ENCODE peak calls at places on chromosomes 12 and 14, in eight cellular contexts. N is upper lobe of right lung, U is colonic mucosa, K is lower leg skin, T is cardiac fibroblast, Y is bronchial epithelial cell, P is HepG2, X is Peyer's patch. C is an unnamed sample.
A peak's percentile ranks its signal among the peaks of the same experiment; 100 is the strongest.

GRCh38 chr12:2192231-2192630 is 139.4 kb downstream of the CACNA1C start:
- DNase-seq in P (no peak), Y (no peak), K (no peak), U (no peak), T (no peak), N (no peak), X (no peak), C (no peak)

GRCh38 chr12:130526813-130527212 is 189.1 kb downstream of the PIWIL1 start:
- DNase-seq in Y (no peak), N (no peak), U (peak; percentile 23), X (no peak), T (peak; percentile 1), K (no peak), P (peak; percentile 14), C (no peak)

GRCh38 chr14:45194964-45195363 is 58.0 kb downstream of the MIS18BP1 start:
- DNase-seq in N (no peak), K (no peak), U (no peak), T (no peak), P (no peak), X (no peak), Y (no peak), C (no peak)

GRCh38 chr12:45388545-45388944 is 172.7 kb downstream of the ANO6 start:
- DNase-seq in Y (no peak), P (peak; percentile 29), X (no peak), T (peak; percentile 70), K (no peak), U (peak; percentile 26), N (no peak), C (peak; percentile 30)

GRCh38 chr12:51388826-51389225 is 2.4 kb downstream of the GALNT6 start:
- DNase-seq in K (no peak), T (no peak), P (no peak), Y (no peak), X (no peak), U (no peak), N (no peak), C (no peak)

GRCh38 chr12:27866382-27867101 is 86.5 kb upstream of the MANSC4 start:
- DNase-seq in K (no peak), X (no peak), P (no peak), T (peak; percentile 88), U (no peak), Y (peak; percentile 50), N (no peak), C (peak; percentile 63)

GRCh38 chr14:97138801-97139200 is 341.6 kb downstream of the VRK1 start:
- DNase-seq in X (no peak), N (no peak), K (no peak), U (no peak), T (no peak), P (no peak), Y (no peak), C (no peak)

GRCh38 chr14:64178814-64179213 is 115.4 kb downstream of the ESR2 start:
- DNase-seq in U (no peak), N (no peak), Y (no peak), P (no peak), K (no peak), T (no peak), X (no peak), C (no peak)

GRCh38 chr14:39015360-39015961 is 87.6 kb downstream of the SEC23A start:
- DNase-seq in N (no peak), X (peak; percentile 70), P (peak; percentile 84), K (no peak), Y (peak; percentile 54), U (no peak), T (peak; percentile 71), C (peak; percentile 25)

GRCh38 chr14:69090187-69090789 is 62.6 kb downstream of the DCAF5 start:
- DNase-seq in P (peak; percentile 33), U (peak; percentile 28), X (peak; percentile 57), K (no peak), T (peak; percentile 61), Y (peak; percentile 60), N (no peak), C (no peak)

GRCh38 chr12:22248079-22248478 is 86.4 kb downstream of the ST8SIA1 start:
- DNase-seq in N (no peak), K (no peak), P (no peak), T (no peak), X (no peak), U (no peak), Y (no peak), C (no peak)

GRCh38 chr12:41293011-41293410 is 104.9 kb downstream of the PDZRN4 start:
- DNase-seq in N (no peak), Y (peak; percentile 85), X (no peak), K (no peak), P (no peak), T (no peak), U (no peak), C (no peak)

GRCh38 chr12:52909256-52909655 is 4.4 kb upstream of the KRT8 start:
- DNase-seq in K (no peak), U (no peak), T (no peak), N (no peak), P (no peak), Y (no peak), X (no peak), C (no peak)

GRCh38 chr12:97659117-97659880 is 196.7 kb downstream of the RMST start:
- DNase-seq in X (no peak), K (no peak), Y (no peak), P (peak; percentile 3), U (no peak), N (no peak), T (no peak), C (no peak)

GRCh38 chr12:72465940-72466630 is 193.9 kb downstream of the TRHDE start:
- DNase-seq in P (peak; percentile 2), N (no peak), T (no peak), U (no peak), Y (no peak), K (no peak), X (no peak), C (no peak)

GRCh38 chr12:111154180-111154579 is 214.7 kb downstream of the PHETA1 start:
- DNase-seq in X (no peak), T (no peak), P (no peak), Y (no peak), U (no peak), N (no peak), K (no peak), C (no peak)

GRCh38 chr14:74551903-74552371 is 58.4 kb downstream of the ISCA2 start:
- DNase-seq in T (no peak), P (no peak), Y (no peak), U (peak; percentile 25), N (no peak), K (no peak), X (no peak), C (no peak)
- H3K4me3 ChIP-seq in T (no peak overlapping the region), P (no peak overlapping the region), Y (no peak overlapping the region), U (no peak overlapping the region), N (no peak overlapping the region), K (no peak overlapping the region), X (no peak overlapping the region), C (no peak overlapping the region)

GRCh38 chr12:120468271-120468845 is 1.2 kb downstream of the SRSF9 start:
- DNase-seq in Y (no peak), X (peak; percentile 53), U (peak; percentile 31), K (no peak), P (peak; percentile 44), N (peak; percentile 70), T (peak; percentile 75), C (peak; percentile 51)

GRCh38 chr12:120467439-120467838 is 2.1 kb downstream of the SRSF9 start:
- DNase-seq in K (no peak), P (no peak), T (no peak), Y (no peak), N (no peak), X (no peak), U (no peak), C (no peak)

GRCh38 chr12:120470150-120470817 is 736 bp upstream of the SRSF9 start:
- DNase-seq in Y (no peak), T (peak; percentile 50), K (no peak), P (peak; percentile 15), U (peak; percentile 24), N (no peak), X (no peak), C (no peak)

GRCh38 chr12:120468846-120469449 is 600 bp downstream of the SRSF9 start:
- DNase-seq in Y (no peak), X (peak; percentile 71), K (no peak), U (peak; percentile 47), P (no peak), N (peak; percentile 74), T (peak; percentile 15), C (no peak)

DNA sequence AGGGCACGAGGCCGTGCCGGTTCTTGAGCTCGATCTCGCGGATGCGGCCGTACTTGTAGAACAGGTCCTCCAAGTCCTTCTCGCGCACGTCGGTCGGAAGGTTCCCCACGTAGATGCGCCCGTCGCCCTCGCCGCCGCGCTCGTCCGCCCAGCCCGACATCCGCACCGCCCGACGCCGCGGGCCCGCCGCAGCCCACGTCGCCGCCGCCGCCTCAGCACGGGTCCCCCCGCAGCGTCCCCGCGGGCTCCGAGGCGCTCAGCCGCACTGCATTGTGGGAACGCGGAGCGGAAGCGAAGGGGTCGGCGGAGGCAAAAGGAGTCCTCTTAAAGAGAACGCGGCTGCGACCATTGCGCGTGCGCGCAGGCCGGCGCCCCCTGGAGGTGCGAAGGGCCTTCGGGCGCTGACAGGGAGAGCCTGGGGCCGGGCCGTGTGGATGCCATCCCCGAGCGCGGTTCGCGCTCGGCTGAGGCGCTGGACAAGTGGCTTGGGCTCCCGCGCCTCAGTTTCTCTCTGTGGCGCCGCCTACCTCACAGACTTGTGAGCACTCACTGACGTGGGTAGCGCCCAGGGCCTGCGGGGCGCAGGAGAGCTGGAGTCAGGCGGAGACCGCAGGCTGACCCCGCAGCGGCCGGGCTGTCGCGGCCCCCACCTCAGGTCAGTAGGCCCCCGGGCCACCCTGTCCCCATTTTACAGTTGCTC is at the start of gene SRSF9:
- DNase-seq in K (peak; percentile 91), T (peak; percentile 97), U (peak; percentile 96), N (peak; percentile 98), X (peak; percentile 98), P (peak; percentile 90), Y (peak; percentile 88), C (peak; percentile 92)
- TF ChIP-seq CTCF in K (no peak), T (peak; percentile 80), U (peak; percentile 80), N (peak; percentile 95), X (peak; percentile 97), P (peak; percentile 96), Y (peak; percentile 100), C (peak; percentile 65)

DNA sequence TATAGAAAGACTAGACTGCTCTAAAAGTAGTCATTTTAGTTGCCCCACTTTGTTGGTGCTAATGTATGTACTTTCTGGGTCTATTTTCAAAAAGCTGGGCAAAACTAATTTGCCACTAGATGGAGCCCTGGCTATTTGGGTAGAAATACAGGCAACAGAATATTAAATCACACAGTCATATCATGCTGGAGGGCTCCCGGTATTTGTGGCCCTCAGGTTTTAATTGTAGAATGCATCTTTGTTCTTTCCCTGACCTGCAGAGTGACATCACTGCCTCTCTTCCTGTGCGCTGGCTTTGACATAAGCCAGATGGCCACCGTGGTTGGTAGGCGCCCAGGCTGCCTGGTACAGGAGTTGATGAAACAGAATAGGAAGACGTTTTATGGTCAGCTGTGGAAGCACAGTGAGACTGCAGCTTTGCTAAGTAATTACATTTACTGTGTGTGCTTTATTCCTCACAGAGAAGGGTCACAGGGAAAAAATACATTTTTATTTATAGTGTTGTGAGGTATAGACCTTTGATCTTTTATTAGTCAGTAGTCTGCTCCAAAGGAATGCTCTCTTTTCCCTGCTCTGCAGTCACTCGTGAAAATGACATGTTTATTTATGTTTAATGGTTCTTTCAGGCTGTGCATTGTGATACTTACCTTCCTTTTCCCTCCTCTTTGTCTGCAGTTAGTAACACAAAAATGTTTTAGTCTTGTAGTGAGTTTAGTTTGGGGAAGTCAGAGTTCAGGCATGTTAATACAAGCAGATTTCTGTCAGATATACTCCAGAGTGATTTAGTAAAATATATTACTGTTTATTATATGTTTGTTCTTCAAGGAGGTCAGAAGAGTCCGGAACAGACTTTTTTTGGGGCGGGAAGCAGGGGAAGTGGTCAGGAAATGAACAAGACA is 28.4 kb downstream of the MSRB3 start:
- DNase-seq in U (peak; percentile 22), K (no peak), X (no peak), N (no peak), T (peak; percentile 87), P (peak; percentile 37), Y (peak; percentile 62), C (peak; percentile 51)
- H3K4me3 ChIP-seq in U (no peak overlapping the region), K (no peak overlapping the region), X (no peak overlapping the region), N (no peak overlapping the region), T (no peak overlapping the region), P (no peak overlapping the region), Y (no peak overlapping the region), C (no peak overlapping the region)

GRCh38 chr12:132687211-132688164 is at the start of the genes POLE and PXMP2:
- DNase-seq in X (peak; percentile 98), K (peak; percentile 91), P (peak; percentile 88), T (peak; percentile 94), U (peak; percentile 96), Y (peak; percentile 76), N (peak; percentile 98), C (peak; percentile 82)
- TF ChIP-seq CTCF in X (no peak), K (no peak), P (peak; percentile 34), T (no peak), U (no peak), Y (no peak), N (no peak), C (no peak)

C was measured in astrocyte.